ENCODE peak calls at places on chromosomes 7 and 10, in eight cellular contexts. One of them, this sample, is unnamed.

GRCh38 chr7:150685219-150686029 is at the start of gene GIMAP2:
- DNase-seq in hepatocyte: peak
- DNase-seq in stimulated activated CD8-positive, alpha-beta memory T cell treated with anti-CD3 and anti-CD28 coated beads, Interleukin-4, amount 100 ng/mL, for 1 hour: no peak
- DNase-seq in retinal pigment epithelial cell: no peak
- DNase-seq in fibroblast of the conjunctiva: peak
- DNase-seq in tibial nerve: no peak
- DNase-seq in left ventricle myocardium inferior: no peak
- DNase-seq in astrocyte: no peak
- DNase-seq in this sample: no peak

GRCh38 chr7:47441796-47442744 is 139.8 kb downstream of the TNS3 start:
- DNase-seq in hepatocyte: no peak
- DNase-seq in stimulated activated CD8-positive, alpha-beta memory T cell treated with anti-CD3 and anti-CD28 coated beads, Interleukin-4, amount 100 ng/mL, for 1 hour: no peak
- DNase-seq in retinal pigment epithelial cell: no peak
- DNase-seq in fibroblast of the conjunctiva: no peak
- DNase-seq in tibial nerve: no peak
- DNase-seq in left ventricle myocardium inferior: no peak
- DNase-seq in astrocyte: peak
- DNase-seq in this sample: peak

GRCh38 chr10:62900829-62901571 is 84.8 kb upstream of the EGR2 start:
- DNase-seq in hepatocyte: no peak
- DNase-seq in stimulated activated CD8-positive, alpha-beta memory T cell treated with anti-CD3 and anti-CD28 coated beads, Interleukin-4, amount 100 ng/mL, for 1 hour: no peak
- DNase-seq in retinal pigment epithelial cell: no peak
- DNase-seq in fibroblast of the conjunctiva: no peak
- DNase-seq in tibial nerve: no peak
- DNase-seq in left ventricle myocardium inferior: no peak
- DNase-seq in astrocyte: no peak
- DNase-seq in this sample: no peak

GRCh38 chr7:135747366-135747765 is 1.2 kb downstream of the FAM180A start:
- DNase-seq in hepatocyte: no peak
- DNase-seq in stimulated activated CD8-positive, alpha-beta memory T cell treated with anti-CD3 and anti-CD28 coated beads, Interleukin-4, amount 100 ng/mL, for 1 hour: no peak
- DNase-seq in retinal pigment epithelial cell: no peak
- DNase-seq in fibroblast of the conjunctiva: no peak
- DNase-seq in tibial nerve: no peak
- DNase-seq in left ventricle myocardium inferior: no peak
- DNase-seq in astrocyte: no peak
- DNase-seq in this sample: no peak

GRCh38 chr10:92692697-92693533 is 3.2 kb downstream of the HHEX start:
- DNase-seq in hepatocyte: no peak
- DNase-seq in stimulated activated CD8-positive, alpha-beta memory T cell treated with anti-CD3 and anti-CD28 coated beads, Interleukin-4, amount 100 ng/mL, for 1 hour: no peak
- DNase-seq in retinal pigment epithelial cell: no peak
- DNase-seq in fibroblast of the conjunctiva: no peak
- DNase-seq in tibial nerve: no peak
- DNase-seq in left ventricle myocardium inferior: no peak
- DNase-seq in astrocyte: no peak
- DNase-seq in this sample: no peak

GRCh38 chr10:114335614-114336013 is 68.7 kb downstream of the AFAP1L2 start:
- DNase-seq in hepatocyte: no peak
- DNase-seq in stimulated activated CD8-positive, alpha-beta memory T cell treated with anti-CD3 and anti-CD28 coated beads, Interleukin-4, amount 100 ng/mL, for 1 hour: no peak
- DNase-seq in retinal pigment epithelial cell: no peak
- DNase-seq in fibroblast of the conjunctiva: no peak
- DNase-seq in tibial nerve: no peak
- DNase-seq in left ventricle myocardium inferior: no peak
- DNase-seq in astrocyte: no peak
- DNase-seq in this sample: no peak

GRCh38 chr7:149728491-149729375 is 44.7 kb downstream of the ZNF467 start:
- DNase-seq in hepatocyte: no peak
- DNase-seq in stimulated activated CD8-positive, alpha-beta memory T cell treated with anti-CD3 and anti-CD28 coated beads, Interleukin-4, amount 100 ng/mL, for 1 hour: no peak
- DNase-seq in retinal pigment epithelial cell: no peak
- DNase-seq in fibroblast of the conjunctiva: no peak
- DNase-seq in tibial nerve: no peak
- DNase-seq in left ventricle myocardium inferior: no peak
- DNase-seq in astrocyte: no peak
- DNase-seq in this sample: no peak

GRCh38 chr10:125231116-125231812 is 70.9 kb upstream of the CTBP2 start:
- DNase-seq in hepatocyte: peak
- DNase-seq in stimulated activated CD8-positive, alpha-beta memory T cell treated with anti-CD3 and anti-CD28 coated beads, Interleukin-4, amount 100 ng/mL, for 1 hour: no peak
- DNase-seq in retinal pigment epithelial cell: peak
- DNase-seq in fibroblast of the conjunctiva: peak
- DNase-seq in tibial nerve: no peak
- DNase-seq in left ventricle myocardium inferior: no peak
- DNase-seq in astrocyte: peak
- DNase-seq in this sample: peak